ENCODE peak calls at places on chromosomes 4 and X, in four cellular contexts. U is K562, Q is HepG2, D is GM12878. G is an unnamed sample.

GRCh38 chr4:176638992-176639391 is 153.7 kb downstream of the VEGFC start:
- DNase-seq in U (no peak), Q (no peak), D (no peak), G (no peak)

GRCh38 chr4:94491322-94491721 is 39.6 kb downstream of the PDLIM5 start:
- DNase-seq in U (no peak), Q (no peak), D (no peak), G (no peak)

GRCh38 chrX:119028733-119029110 is 44.1 kb upstream of the CT47C1 start:
- DNase-seq in U (no peak), Q (no peak), D (no peak), G (no peak)

GRCh38 chr4:61333490-61333889 is 133.4 kb downstream of the ADGRL3 start:
- DNase-seq in U (no peak), Q (no peak), D (no peak), G (no peak)

GRCh38 chrX:119636419-119636818 is 30.2 kb upstream of the NKRF start:
- DNase-seq in U (no peak), Q (no peak), D (peak), G (no peak)

GRCh38 chr4:74109116-74109791 is 10.3 kb upstream of the CXCL2 start:
- DNase-seq in U (peak), Q (no peak), D (no peak), G (no peak)

GRCh38 chr4:5101571-5101970 is 50.3 kb downstream of the STK32B start:
- DNase-seq in U (no peak), Q (no peak), D (no peak), G (no peak)

GRCh38 chr4:101367201-101367600 is 19.9 kb upstream of the PPP3CA start:
- DNase-seq in U (no peak), Q (no peak), D (no peak), G (no peak)

GRCh38 chr4:53306729-53307128 is 59.1 kb downstream of the SCFD2 start:
- DNase-seq in U (no peak), Q (no peak), D (no peak), G (no peak)

GRCh38 chr4:156388826-156389225 is 435.2 kb upstream of the CTSO start:
- DNase-seq in U (no peak), Q (no peak), D (no peak), G (no peak)

GRCh38 chrX:22081475-22082092 is 49.5 kb downstream of the PHEX start:
- DNase-seq in U (peak), Q (peak), D (no peak), G (peak)

GRCh38 chr4:178633263-178633662 is 1191.0 kb upstream of the AGA start:
- DNase-seq in U (no peak), Q (no peak), D (no peak), G (no peak)

GRCh38 chrX:149937881-149938426 is 337 bp downstream of the EOLA2 start:
- DNase-seq in U (no peak), Q (no peak), D (no peak), G (no peak)

GRCh38 chr4:181987392-181987791 is 255.8 kb upstream of the TENM3 start:
- DNase-seq in U (no peak), Q (no peak), D (no peak), G (no peak)

GRCh38 chr4:27149541-27150212 is 289.0 kb downstream of the STIM2 start:
- DNase-seq in U (no peak), Q (no peak), D (no peak), G (no peak)
- TF ChIP-seq TARDBP in U (no peak), Q (no peak), D (no peak), G (no peak)

DNA sequence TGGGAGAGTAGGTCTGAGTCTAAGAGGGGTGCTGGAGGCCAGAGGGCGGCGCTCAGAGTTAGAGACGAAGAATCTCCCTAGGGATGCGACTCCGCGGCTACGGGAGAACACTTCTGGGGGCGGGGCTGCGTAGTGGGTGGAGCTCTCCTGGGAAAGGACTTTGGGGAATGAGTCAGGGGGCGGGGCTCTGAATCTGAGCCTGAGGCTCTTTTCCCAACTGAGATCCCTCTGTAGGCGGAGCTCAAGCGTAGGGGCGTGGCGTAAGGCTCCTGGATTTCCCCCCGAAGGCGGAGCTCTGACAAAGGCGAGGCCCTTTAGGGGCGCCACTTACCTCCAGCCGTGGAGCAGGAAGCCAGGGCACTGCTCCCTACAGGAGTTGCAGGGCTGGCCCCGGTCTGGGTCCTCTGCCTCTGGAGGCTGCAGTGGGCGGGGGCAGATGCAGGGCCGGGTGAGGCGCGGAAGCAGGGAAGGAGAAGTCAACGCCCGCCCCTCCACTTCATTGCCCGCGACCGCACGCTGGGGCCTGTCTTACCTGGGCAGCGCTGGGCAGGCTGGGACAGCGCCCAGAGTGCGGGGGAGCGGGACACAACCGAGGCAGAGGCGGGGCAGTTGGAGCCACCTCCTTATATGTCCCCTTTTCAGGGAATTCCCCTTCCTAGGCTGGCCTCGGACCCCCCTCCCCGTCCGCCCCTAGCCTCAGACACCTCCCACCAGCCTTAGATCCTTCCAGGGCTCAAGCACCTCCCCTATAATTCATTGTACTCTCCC is 1.7 kb downstream of the PRICKLE3 start:
- DNase-seq in U (peak), Q (no peak), D (no peak), G (peak)
- TF ChIP-seq FOXM1 in U (no peak), Q (no peak), D (no peak), G (no peak)

DNA sequence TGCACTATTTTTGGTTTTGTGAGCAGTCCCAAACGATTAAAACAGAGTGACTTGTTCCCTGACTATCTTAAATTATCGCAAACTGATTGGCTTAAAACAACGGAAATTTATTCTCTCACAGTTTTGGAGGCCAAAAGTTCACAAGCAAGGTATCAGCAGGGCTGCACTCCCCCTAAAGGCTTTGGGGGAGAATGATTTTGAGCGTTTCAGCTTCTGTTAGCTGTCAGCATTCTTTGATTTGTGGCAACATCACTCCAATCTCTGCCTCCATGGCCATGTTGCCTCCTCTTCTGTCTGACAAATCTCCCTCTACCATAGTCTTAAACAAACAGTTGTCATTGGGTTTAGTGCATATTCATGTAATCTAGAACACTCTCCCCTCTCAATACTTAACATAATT is 459.6 kb upstream of the ATOH1 start:
- DNase-seq in U (no peak), Q (no peak), D (no peak), G (no peak)
- TF ChIP-seq TARDBP in U (no peak), Q (no peak), D (no peak), G (no peak)

GRCh38 chr4:38868055-38868965 is 704 bp downstream of the FAM114A1 start:
- DNase-seq in U (no peak), Q (no peak), D (no peak), G (no peak)
- TF ChIP-seq FOXM1 in U (no peak), Q (no peak), D (no peak), G (no peak)

GRCh38 chr4:2482192-2482591 is 13.3 kb downstream of the RNF4 start:
- DNase-seq in U (no peak), Q (no peak), D (no peak), G (no peak)
- TF ChIP-seq TARDBP in U (no peak), Q (no peak), D (no peak), G (no peak)

GRCh38 chr4:8687083-8687482 is 94.5 kb downstream of the CPZ start:
- DNase-seq in U (no peak), Q (no peak), D (no peak), G (no peak)

GRCh38 chr4:8690216-8690786 is 97.7 kb downstream of the CPZ start:
- DNase-seq in U (no peak), Q (no peak), D (no peak), G (no peak)

GRCh38 chr4:8688908-8689445 is 96.4 kb downstream of the CPZ start:
- DNase-seq in U (no peak), Q (no peak), D (no peak), G (no peak)

GRCh38 chr4:8689741-8690140 is 97.2 kb downstream of the CPZ start:
- DNase-seq in U (no peak), Q (no peak), D (no peak), G (no peak)

DNA sequence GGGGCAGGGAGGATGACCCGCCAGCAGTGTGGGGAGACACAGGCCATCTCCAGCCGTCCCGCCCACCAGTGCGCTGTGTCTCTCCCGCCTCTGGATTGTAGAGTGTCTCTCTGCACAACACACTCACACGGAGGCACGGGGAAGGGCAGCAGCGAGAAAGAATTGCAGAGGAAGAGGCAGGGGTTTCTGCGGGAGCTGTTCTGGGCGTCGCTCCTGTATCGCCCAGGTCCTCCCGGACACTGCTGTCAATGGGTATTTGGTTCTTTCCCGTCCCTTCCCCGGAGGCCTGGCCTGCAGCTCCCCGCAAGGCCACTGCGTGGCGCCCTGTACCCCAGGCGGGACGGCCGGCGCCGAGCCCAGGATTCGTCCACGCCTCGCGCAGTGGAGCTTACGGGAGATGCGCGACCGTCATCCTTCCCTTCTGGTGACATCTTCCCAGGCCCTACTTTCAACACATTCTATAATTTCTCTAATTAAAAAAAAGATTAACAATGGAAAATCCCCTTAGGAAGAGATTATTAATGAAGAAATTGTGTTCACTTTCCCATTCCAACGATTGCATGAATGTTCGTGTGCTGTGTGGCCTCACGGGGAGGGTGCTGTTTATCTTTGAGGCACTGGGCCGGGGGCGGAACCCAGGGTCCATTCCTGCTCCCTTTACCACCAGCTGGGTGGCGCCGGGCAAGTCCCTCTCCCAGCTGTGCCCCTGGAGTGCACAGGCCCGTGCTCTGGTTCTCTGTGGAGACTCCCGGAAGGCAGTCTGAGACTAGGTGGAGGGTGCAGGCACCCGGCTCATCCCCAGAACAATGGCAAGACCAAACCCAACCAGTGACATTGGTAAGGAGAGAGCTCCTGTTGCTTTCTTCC is 95.7 kb downstream of the CPZ start:
- DNase-seq in U (peak), Q (no peak), D (no peak), G (peak)
- TF ChIP-seq FOXM1 in U (no peak), Q (no peak), D (no peak), G (no peak)